ENCODE peak calls at places on chromosomes 11 and 22, in eight cellular contexts. K, B, A, O, U, Z, S and J are unnamed samples.

GRCh38 chr11:13423372-13423771 is 39.6 kb downstream of the BTBD10 start:
- DNase-seq in K (no peak), B (no peak), A (no peak), O (no peak), U (no peak), Z (no peak), S (no peak), J (no peak)

GRCh38 chr11:67639438-67639859 is at the start of gene TBX10:
- DNase-seq in K (no peak), B (no peak), A (no peak), O (no peak), U (no peak), Z (peak; percentile 43), S (no peak), J (no peak)

GRCh38 chr22:24969588-24970301 is 17.2 kb downstream of the KIAA1671 start:
- DNase-seq in K (peak; percentile 93), B (no peak), A (peak; percentile 88), O (peak; percentile 37), U (no peak), Z (no peak), S (peak; percentile 72), J (no peak)

GRCh38 chr11:9571071-9571765 is 2.3 kb upstream of the WEE1 start:
- DNase-seq in K (no peak), B (no peak), A (no peak), O (no peak), U (no peak), Z (no peak), S (no peak), J (no peak)

GRCh38 chr11:77175021-77175842 is 47.2 kb downstream of the MYO7A start:
- DNase-seq in K (no peak), B (no peak), A (no peak), O (no peak), U (no peak), Z (peak; percentile 75), S (peak; percentile 61), J (no peak)

GRCh38 chr11:113401718-113402117 is 14.1 kb downstream of the ANKK1 start:
- DNase-seq in K (peak; percentile 93), B (no peak), A (peak; percentile 73), O (peak; percentile 76), U (peak; percentile 28), Z (no peak), S (peak; percentile 89), J (no peak)

GRCh38 chr11:78192911-78193341 is 4.2 kb downstream of the USP35 start:
- DNase-seq in K (no peak), B (no peak), A (no peak), O (no peak), U (no peak), Z (peak; percentile 34), S (no peak), J (no peak)

GRCh38 chr11:113184498-113184897 is 129.9 kb upstream of the TTC12 start:
- DNase-seq in K (peak; percentile 85), B (no peak), A (peak; percentile 94), O (no peak), U (peak; percentile 76), Z (no peak), S (no peak), J (no peak)

GRCh38 chr22:29082826-29083545 is 10.2 kb downstream of the KREMEN1 start:
- DNase-seq in K (no peak), B (no peak), A (no peak), O (no peak), U (no peak), Z (no peak), S (no peak), J (no peak)

GRCh38 chr22:36321797-36322601 is 65.8 kb downstream of the MYH9 start:
- DNase-seq in K (peak; percentile 65), B (no peak), A (no peak), O (no peak), U (no peak), Z (no peak), S (no peak), J (no peak)

GRCh38 chr22:47563406-47564157 is 801.1 kb downstream of the TBC1D22A start:
- DNase-seq in K (no peak), B (peak; percentile 17), A (no peak), O (no peak), U (no peak), Z (no peak), S (no peak), J (no peak)

GRCh38 chr22:41800348-41801146 is at the start of gene CCDC134:
- DNase-seq in K (peak; percentile 95), B (peak; percentile 95), A (peak; percentile 78), O (peak; percentile 94), U (peak; percentile 94), Z (peak; percentile 95), S (peak; percentile 96), J (peak; percentile 86)

GRCh38 chr11:72951193-72951592 is 137.0 kb downstream of the ATG16L2 start:
- DNase-seq in K (no peak), B (no peak), A (no peak), O (no peak), U (no peak), Z (no peak), S (no peak), J (no peak)

GRCh38 chr11:64643258-64643881 is 52.4 kb downstream of the SLC22A12 start:
- DNase-seq in K (no peak), B (no peak), A (no peak), O (peak; percentile 27), U (peak; percentile 55), Z (peak; percentile 82), S (no peak), J (no peak)

GRCh38 chr11:86068138-86068861 is 584 bp downstream of the PICALM start:
- DNase-seq in K (peak; percentile 73), B (peak; percentile 64), A (no peak), O (peak; percentile 36), U (peak; percentile 40), Z (peak; percentile 79), S (no peak), J (peak; percentile 29)

GRCh38 chr11:28697920-28698827 is 590.0 kb downstream of the METTL15 start:
- DNase-seq in K (peak; percentile 78), B (no peak), A (no peak), O (peak; percentile 47), U (peak; percentile 70), Z (no peak), S (peak; percentile 56), J (no peak)

GRCh38 chr11:34890089-34890488 is 26.1 kb downstream of the APIP start:
- DNase-seq in K (no peak), B (no peak), A (no peak), O (no peak), U (no peak), Z (no peak), S (no peak), J (no peak)

GRCh38 chr11:119706887-119707286 is 22.1 kb downstream of the NECTIN1 start:
- DNase-seq in K (no peak), B (no peak), A (no peak), O (no peak), U (no peak), Z (no peak), S (no peak), J (no peak)

GRCh38 chr11:120228794-120229384 is 11.1 kb upstream of the POU2F3 start:
- DNase-seq in K (peak; percentile 50), B (no peak), A (no peak), O (no peak), U (no peak), Z (no peak), S (no peak), J (no peak)

GRCh38 chr11:124623861-124624525 is 1.3 kb downstream of the TBRG1 start:
- DNase-seq in K (no peak), B (no peak), A (no peak), O (no peak), U (no peak), Z (no peak), S (no peak), J (no peak)

GRCh38 chr22:42419328-42419881 is 12.8 kb downstream of the NFAM1 start:
- DNase-seq in K (peak; percentile 70), B (no peak), A (no peak), O (no peak), U (no peak), Z (no peak), S (no peak), J (no peak)

GRCh38 chr11:117424781-117425180 is 97.1 kb downstream of the CEP164 start:
- DNase-seq in K (no peak), B (no peak), A (no peak), O (no peak), U (no peak), Z (peak; percentile 33), S (no peak), J (no peak)

GRCh38 chr11:20474176-20474950 is 86.8 kb downstream of the PRMT3 start:
- DNase-seq in K (no peak), B (no peak), A (no peak), O (no peak), U (no peak), Z (no peak), S (peak; percentile 43), J (no peak)

GRCh38 chr11:106988151-106988806 is 30.0 kb downstream of the GUCY1A2 start:
- DNase-seq in K (no peak), B (no peak), A (no peak), O (no peak), U (peak; percentile 64), Z (no peak), S (no peak), J (no peak)
- H3K4me3 ChIP-seq in K (no peak overlapping the region), B (no peak overlapping the region), A (no peak overlapping the region), O (no peak overlapping the region), U (no peak overlapping the region), Z (no peak overlapping the region), S (no peak overlapping the region), J (no peak overlapping the region)

GRCh38 chr22:49302530-49302929 is 525.1 kb downstream of the BRD1 start:
- DNase-seq in K (peak; percentile 6), B (peak; percentile 36), A (no peak), O (no peak), U (no peak), Z (no peak), S (no peak), J (no peak)
- H3K36me3 ChIP-seq in K (no peaks in the 10 kb centered on the region), B (no peaks in the 10 kb centered on the region), A (no peaks in the 10 kb centered on the region), O (no peaks in the 10 kb centered on the region), U (no peaks in the 10 kb centered on the region), Z (no peaks in the 10 kb centered on the region), S (no peaks in the 10 kb centered on the region), J (no peaks in the 10 kb centered on the region)

DNA sequence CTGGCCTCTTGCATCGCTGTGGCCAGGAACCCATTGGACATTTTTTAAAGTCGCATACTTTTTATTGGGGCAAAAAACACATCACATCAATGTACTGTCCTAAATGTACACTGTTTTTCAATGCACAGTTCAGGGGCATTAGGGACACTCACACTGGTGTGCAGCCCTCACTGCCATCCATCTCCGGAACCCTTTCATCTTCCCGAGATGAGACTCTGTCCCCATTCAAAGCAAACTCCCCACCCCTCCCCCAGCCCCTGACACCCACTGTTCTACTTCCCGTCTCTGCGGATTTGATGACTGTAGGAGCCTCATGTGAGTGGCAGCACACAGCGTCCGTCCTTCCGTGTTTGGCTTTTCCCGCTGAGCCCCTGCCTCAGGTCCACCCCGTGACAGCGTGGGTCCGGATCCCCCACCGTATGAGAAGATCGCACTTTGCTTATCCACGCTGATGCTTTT is 41.8 kb upstream of the TH start:
- DNase-seq in K (peak; percentile 25), B (peak; percentile 68), A (no peak), O (peak; percentile 9), U (no peak), Z (peak; percentile 50), S (peak; percentile 45), J (no peak)
- H3K4me3 ChIP-seq in K (no peak overlapping the region), B (peak overlapping the region; percentile 39), A (no peak overlapping the region), O (no peak overlapping the region), U (no peak overlapping the region), Z (no peak overlapping the region), S (no peak overlapping the region), J (no peak overlapping the region)

DNA sequence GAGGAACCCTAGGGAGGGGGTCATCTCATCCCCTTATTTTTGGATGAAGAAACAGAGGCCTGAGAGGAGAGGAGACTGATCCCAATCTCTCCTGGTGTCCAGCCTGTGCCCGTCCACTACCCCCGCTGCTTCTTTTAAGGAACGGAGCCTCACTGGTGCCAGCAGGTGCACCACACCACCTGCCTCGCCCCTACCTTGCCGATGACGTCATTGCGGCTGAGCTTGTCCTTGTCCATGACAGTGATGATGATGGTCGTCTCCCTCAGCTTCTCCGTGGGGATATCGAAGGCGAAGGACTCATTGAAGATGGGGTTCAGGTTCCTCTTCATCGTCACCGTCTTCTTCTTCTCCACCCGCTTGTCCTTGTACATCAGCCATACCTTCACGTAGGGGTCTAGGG is 14.3 kb downstream of the LRRC10B start:
- DNase-seq in K (no peak), B (no peak), A (no peak), O (no peak), U (no peak), Z (no peak), S (no peak), J (no peak)
- H3K36me3 ChIP-seq in K (no peaks in the 10 kb centered on the region), B (no peaks in the 10 kb centered on the region), A (no peaks in the 10 kb centered on the region), O (no peaks in the 10 kb centered on the region), U (no peaks in the 10 kb centered on the region), Z (no peaks in the 10 kb centered on the region), S (no peaks in the 10 kb centered on the region), J (no peaks in the 10 kb centered on the region)